ENCODE peak calls at places on chromosomes 3 and 15, in nine cellular contexts. Y is suprapubic skin, X is endodermal cell, W is thoracic aorta, G is ovary, U is left ventricle myocardium inferior, E is IMR-90, I is kidney, Z is H9. S is an unnamed sample.
A peak's percentile ranks its signal among the peaks of the same experiment; 100 is the strongest.

GRCh38 chr15:60353245-60353940 is 44.4 kb downstream of the ANXA2 start:
- DNase-seq in Y (no peak), X (no peak), W (no peak), G (no peak), U (no peak), E (peak; percentile 76), I (no peak), Z (no peak), S (no peak)

GRCh38 chr3:127168271-127168670 is 24.7 kb upstream of the PRR23E start:
- DNase-seq in Y (no peak), X (peak; percentile 22), W (no peak), G (peak; percentile 4), U (peak; percentile 62), E (no peak), I (no peak), Z (no peak), S (no peak)

GRCh38 chr15:97900006-97900405 is 60.5 kb upstream of the ARRDC4 start:
- DNase-seq in Y (no peak), X (no peak), W (no peak), G (no peak), U (no peak), E (no peak), I (no peak), Z (no peak), S (no peak)

GRCh38 chr3:168693870-168694269 is 598.1 kb upstream of the GOLIM4 start:
- DNase-seq in Y (no peak), X (no peak), W (no peak), G (no peak), U (no peak), E (no peak), I (no peak), Z (no peak), S (no peak)

GRCh38 chr15:99707481-99708270 is 25.6 kb downstream of the LYSMD4 start:
- DNase-seq in Y (no peak), X (no peak), W (no peak), G (no peak), U (no peak), E (peak; percentile 72), I (no peak), Z (no peak), S (no peak)

GRCh38 chr3:142027713-142028112 is 121.6 kb downstream of the TFDP2 start:
- DNase-seq in Y (no peak), X (no peak), W (no peak), G (no peak), U (no peak), E (no peak), I (no peak), Z (no peak), S (no peak)

GRCh38 chr3:192931825-192932224 is 14.2 kb upstream of the MB21D2 start:
- DNase-seq in Y (no peak), X (no peak), W (no peak), G (no peak), U (no peak), E (no peak), I (no peak), Z (no peak), S (no peak)

GRCh38 chr3:38404286-38404685 is 49.4 kb upstream of the ACVR2B start:
- DNase-seq in Y (no peak), X (peak; percentile 63), W (no peak), G (no peak), U (peak; percentile 51), E (peak; percentile 53), I (no peak), Z (no peak), S (no peak)

DNA sequence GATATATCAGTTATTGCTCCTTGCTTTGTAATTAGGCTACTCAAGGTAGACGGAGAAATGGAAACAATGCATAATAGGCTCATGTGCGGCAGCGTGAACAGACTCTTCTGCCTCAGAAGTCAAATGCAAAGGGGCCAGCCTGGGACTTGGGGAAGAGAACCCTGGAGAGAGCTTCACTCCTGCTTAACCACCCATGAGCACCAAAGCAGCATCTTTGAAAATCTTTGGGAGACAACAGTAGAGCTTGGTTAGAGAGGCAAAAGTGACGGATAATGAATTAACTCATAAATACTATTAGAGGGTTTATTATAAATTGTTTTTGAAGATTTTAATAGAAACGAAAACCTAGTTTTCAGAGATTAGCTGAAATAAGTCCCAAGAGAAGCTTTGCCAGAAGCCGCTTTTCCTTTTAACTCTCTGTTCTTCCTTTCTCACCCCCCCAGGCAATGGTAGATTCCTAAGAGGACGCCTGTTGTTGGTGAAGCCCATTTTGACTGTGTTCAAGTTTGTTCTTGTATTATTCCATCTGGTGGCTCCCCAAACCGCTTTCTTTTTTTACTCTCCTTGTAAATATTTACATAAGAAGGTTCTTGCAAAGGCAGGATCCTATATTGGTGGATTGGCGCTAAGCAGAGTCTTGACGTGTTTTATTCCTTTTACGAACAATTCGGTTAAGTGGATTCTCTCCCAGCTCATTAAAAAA is 196.0 kb upstream of the TPRG1 start:
- DNase-seq in Y (no peak), X (no peak), W (no peak), G (no peak), U (no peak), E (peak; percentile 9), I (no peak), Z (no peak), S (no peak)
- H3K27ac ChIP-seq in Y (peak overlapping the region; percentile 26), X (no peak overlapping the region), W (no peak overlapping the region), G (peak overlapping the region; percentile 55), U (no peak overlapping the region), E (no peak overlapping the region), I (no peak overlapping the region), Z (no peak overlapping the region), S (no peak overlapping the region)

DNA sequence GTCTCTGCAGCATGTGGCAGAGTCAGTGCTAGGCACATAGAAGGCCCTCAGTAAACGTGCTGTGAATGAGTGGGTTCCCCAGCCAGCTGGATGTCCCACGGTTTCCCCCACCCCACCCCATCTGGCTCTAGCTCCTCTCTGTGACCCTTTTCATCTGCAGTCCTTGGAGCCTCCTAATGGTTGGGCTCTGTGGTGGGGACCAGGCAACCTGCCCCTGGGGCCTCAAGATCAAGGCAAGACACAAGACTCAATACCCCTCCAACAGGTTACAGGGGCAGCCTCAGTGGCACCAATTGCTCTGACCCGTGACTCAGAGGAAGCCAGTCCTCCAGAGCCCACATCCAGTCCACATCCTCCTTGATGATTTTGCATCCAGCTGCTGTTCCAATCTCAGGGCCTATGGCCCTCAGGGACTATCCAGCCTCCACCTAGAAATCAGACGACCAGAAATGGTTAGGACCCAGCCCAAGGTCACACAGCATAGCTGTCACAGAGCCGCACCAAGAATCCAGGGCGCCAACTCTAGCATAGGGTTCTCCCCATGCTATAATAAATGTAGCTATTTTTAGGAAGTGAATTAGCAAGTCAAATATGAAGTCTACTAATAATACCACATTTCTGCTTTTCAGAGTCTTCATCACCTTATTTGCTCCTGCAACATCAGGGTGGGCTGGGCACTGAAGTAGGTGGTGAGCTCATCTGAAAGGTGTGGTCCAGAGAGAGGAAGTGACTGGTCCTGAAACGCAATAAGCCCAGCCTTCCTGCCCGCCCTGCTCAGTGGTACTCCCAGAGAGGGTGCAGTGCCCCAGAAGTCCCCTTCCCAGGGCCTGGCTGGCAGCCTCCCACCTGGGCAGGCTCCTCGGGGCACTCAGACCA is 17.4 kb upstream of the CYP11A1 start:
- DNase-seq in Y (no peak), X (no peak), W (no peak), G (no peak), U (no peak), E (no peak), I (no peak), Z (no peak), S (peak; percentile 96)
- H3K4me1 ChIP-seq in Y (peaks cover 35% of the 10 kb centered on the region), X (no peaks in the 10 kb centered on the region), W (no peaks in the 10 kb centered on the region), G (no peaks in the 10 kb centered on the region), U (peaks cover 40% of the 10 kb centered on the region), E (peaks cover 4% of the 10 kb centered on the region), I (peaks cover 9% of the 10 kb centered on the region), Z (no peaks in the 10 kb centered on the region), S (peaks cover 48% of the 10 kb centered on the region)

GRCh38 chr3:72386322-72386721 is 461.9 kb downstream of the SHQ1 start:
- DNase-seq in Y (no peak), X (no peak), W (no peak), G (no peak), U (no peak), E (no peak), I (no peak), Z (no peak), S (no peak)
- H3K27ac ChIP-seq in Y (no peak overlapping the region), X (no peak overlapping the region), W (no peak overlapping the region), G (no peak overlapping the region), U (no peak overlapping the region), E (no peak overlapping the region), I (no peak overlapping the region), Z (no peak overlapping the region), S (no peak overlapping the region)

DNA sequence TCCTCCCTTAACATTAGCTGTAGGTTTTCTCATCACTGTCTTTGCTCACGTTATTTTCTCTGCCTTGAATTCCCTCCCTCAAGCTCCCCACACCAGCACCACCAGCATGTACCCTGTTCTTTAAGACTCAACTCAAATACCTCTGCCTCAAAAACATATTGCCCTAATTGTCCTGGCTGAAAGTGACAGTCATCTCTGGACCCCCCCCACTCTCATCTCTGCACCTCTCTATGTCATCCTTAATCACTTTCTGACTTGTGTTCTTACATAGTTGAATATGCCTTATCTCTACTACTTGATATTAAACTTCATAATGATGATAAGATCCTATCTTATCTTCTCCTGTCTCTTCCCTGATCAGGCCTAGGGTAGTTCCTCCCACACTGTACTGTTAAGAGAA is 345.2 kb upstream of the TPRG1 start:
- DNase-seq in Y (no peak), X (no peak), W (no peak), G (no peak), U (no peak), E (no peak), I (no peak), Z (no peak), S (no peak)
- H3K4me1 ChIP-seq in Y (peaks cover 4% of the 10 kb centered on the region), X (no peaks in the 10 kb centered on the region), W (peaks cover 63% of the 10 kb centered on the region), G (no peaks in the 10 kb centered on the region), U (peaks cover 24% of the 10 kb centered on the region), E (no peaks in the 10 kb centered on the region), I (peaks cover 6% of the 10 kb centered on the region), Z (no peaks in the 10 kb centered on the region), S (no peaks in the 10 kb centered on the region)

GRCh38 chr3:24933401-24933800 is 438.8 kb upstream of the THRB start:
- DNase-seq in Y (no peak), X (no peak), W (no peak), G (no peak), U (no peak), E (no peak), I (no peak), Z (no peak), S (no peak)
- H3K27ac ChIP-seq in Y (no peak overlapping the region), X (no peak overlapping the region), W (no peak overlapping the region), G (no peak overlapping the region), U (no peak overlapping the region), E (no peak overlapping the region), I (no peak overlapping the region), Z (no peak overlapping the region), S (no peak overlapping the region)

S was measured in RWPE2.